ENCODE peak calls at places on chromosome 22, in four cellular contexts. U, D, F and J are unnamed samples.
A peak's percentile ranks its signal among the peaks of the same experiment; 100 is the strongest.

GRCh38 chr22:25475554-25476022 is 88.9 kb upstream of the GRK3 start:
- DNase-seq in F (no peak), U (no peak), D (no peak), J (peak; percentile 6)

GRCh38 chr22:26097840-26098239 is 71.4 kb upstream of the SEZ6L start:
- DNase-seq in U (no peak), D (no peak), F (no peak), J (no peak)

GRCh38 chr22:35409783-35410662 is 10.1 kb downstream of the MCM5 start:
- DNase-seq in U (no peak), F (no peak), D (no peak), J (no peak)

GRCh38 chr22:37060801-37061610 is 9.5 kb downstream of the KCTD17 start:
- DNase-seq in F (no peak), U (no peak), D (no peak), J (no peak)

GRCh38 chr22:36641902-36642640 is 61.5 kb downstream of the CACNG2 start:
- DNase-seq in U (no peak), D (no peak), F (no peak), J (peak; percentile 20)

GRCh38 chr22:25192406-25192805 is 7.3 kb upstream of the CRYBB3 start:
- DNase-seq in D (no peak), U (no peak), F (no peak), J (no peak)

GRCh38 chr22:29524440-29525191 is 28.9 kb downstream of the THOC5 start:
- DNase-seq in F (peak; percentile 61), U (no peak), D (peak; percentile 46), J (peak; percentile 26)

GRCh38 chr22:22710719-22711531 is 66.5 kb downstream of the GGTLC2 start:
- DNase-seq in D (peak; percentile 15), U (peak; percentile 100), F (peak; percentile 83), J (peak; percentile 37)

GRCh38 chr22:50728523-50728931 is 9.5 kb upstream of the ACR start:
- DNase-seq in F (peak; percentile 6), U (no peak), D (no peak), J (no peak)

GRCh38 chr22:50576070-50576469 is 2.2 kb downstream of the CPT1B start:
- DNase-seq in F (peak; percentile 41), D (peak; percentile 81), U (peak; percentile 34), J (peak; percentile 69)

GRCh38 chr22:35301370-35301874 is 1.7 kb downstream of the TOM1 start:
- DNase-seq in F (no peak), D (peak; percentile 93), U (peak; percentile 20), J (peak; percentile 85)

DNA sequence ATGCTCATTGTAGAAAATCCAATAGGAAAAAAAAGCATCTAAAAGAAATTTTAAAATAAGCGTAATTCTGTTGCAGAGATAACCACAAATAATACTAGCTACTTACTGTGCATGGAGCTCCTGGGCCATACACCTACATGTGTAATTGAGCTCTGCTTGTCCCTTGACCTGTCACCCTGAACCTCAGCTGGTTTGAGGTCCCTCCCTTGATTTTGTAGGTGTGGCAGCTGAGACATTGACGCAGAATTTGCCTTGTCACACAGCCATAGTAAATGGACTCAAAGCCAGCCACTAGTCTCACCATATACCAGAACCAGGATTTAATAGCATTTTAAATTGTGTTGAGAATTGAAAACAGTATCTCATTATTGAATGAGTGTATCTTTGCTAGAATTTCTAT is 135.2 kb downstream of the MORC2 start:
- DNase-seq in F (no peak), D (no peak), U (no peak), J (no peak)
- TF ChIP-seq NR3C1 in F (no peak), D (no peak), U (no peak), J (no peak)

GRCh38 chr22:46364341-46365165 is 29.0 kb downstream of the TRMU start:
- DNase-seq in U (no peak), F (no peak), D (no peak), J (no peak)
- TF ChIP-seq NR3C1 in U (no peak), F (no peak), D (no peak), J (no peak)

DNA sequence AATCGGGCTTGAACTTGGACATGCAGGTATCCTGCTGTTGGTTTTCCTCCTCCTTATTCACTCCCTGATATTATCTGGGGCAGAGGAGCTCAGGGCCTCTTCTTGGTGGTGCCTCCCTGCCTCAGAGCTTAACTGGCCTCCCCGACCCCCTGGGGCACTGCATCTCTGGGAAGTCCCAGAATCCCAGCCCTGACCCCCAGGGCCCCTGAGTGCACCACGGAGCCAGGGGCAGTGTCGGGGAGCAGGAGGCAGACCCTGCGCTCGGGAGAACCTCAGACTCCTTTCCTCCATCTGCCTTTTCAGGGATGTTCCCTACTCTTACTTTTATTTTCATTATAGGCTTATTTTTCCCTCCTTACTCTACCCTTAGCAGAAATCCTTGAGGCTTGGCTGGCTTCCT is 537.0 kb downstream of the BRD1 start:
- DNase-seq in D (no peak), F (no peak), U (no peak), J (no peak)
- TF ChIP-seq NR3C1 in D (no peak), F (no peak), U (no peak), J (no peak)

GRCh38 chr22:19035474-19036228 is 86.6 kb downstream of the DGCR2 start:
- DNase-seq in D (no peak), F (peak; percentile 72), U (peak; percentile 70), J (peak; percentile 10)
- TF ChIP-seq NR3C1 in D (no peak), F (no peak), U (no peak), J (no peak)

DNA sequence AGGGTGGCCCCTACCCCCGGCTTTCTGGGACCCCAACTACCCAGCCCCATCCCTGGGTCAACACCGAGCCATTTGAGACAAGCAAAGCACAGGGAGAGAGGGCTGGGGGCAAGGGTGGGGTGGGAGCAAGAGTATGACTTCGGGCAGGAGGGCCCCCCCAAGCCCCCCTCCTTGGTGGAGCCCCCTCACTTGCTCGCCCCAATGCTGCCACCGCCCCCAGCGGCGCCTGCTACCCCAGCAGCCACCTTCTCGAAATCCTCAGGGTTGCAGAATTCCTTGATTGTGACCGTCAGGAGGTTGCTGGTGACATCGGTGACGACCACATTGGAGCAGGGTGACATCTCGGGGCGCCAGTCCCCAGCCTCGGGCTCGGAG is 6.0 kb downstream of the CBX6 start:
- DNase-seq in F (no peak), U (no peak), D (no peak), J (no peak)
- TF ChIP-seq NR3C1 in F (no peak), U (no peak), D (no peak), J (no peak)

DNA sequence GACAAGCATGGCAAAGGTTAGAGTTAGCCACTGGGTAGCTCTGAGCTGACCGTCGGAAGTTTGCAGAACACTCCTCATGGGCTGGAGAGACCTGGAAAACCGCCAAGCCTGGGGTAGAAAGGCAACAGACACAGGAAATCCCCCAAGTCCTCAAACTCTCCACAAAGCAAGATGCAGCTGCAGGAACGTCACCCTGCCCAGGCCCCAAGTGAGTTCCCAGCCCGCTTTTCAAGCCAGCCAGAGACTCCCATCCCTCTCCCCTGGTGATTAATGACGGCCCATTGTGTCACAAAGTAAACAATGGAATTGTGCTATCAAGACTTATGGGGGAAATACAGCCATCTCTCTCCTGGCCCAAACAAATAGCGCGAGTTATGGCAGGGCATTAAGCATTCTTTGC is 633.0 kb downstream of the TBC1D22A start:
- DNase-seq in U (no peak), F (no peak), D (no peak), J (peak; percentile 16)
- TF ChIP-seq NR3C1 in U (no peak), F (no peak), D (no peak), J (no peak)

GRCh38 chr22:21681566-21682370 is 16.0 kb downstream of the PPIL2 start:
- DNase-seq in U (peak; percentile 59), F (no peak), D (no peak), J (no peak)
- TF ChIP-seq NR3C1 in U (no peak), F (no peak), D (no peak), J (no peak)

DNA sequence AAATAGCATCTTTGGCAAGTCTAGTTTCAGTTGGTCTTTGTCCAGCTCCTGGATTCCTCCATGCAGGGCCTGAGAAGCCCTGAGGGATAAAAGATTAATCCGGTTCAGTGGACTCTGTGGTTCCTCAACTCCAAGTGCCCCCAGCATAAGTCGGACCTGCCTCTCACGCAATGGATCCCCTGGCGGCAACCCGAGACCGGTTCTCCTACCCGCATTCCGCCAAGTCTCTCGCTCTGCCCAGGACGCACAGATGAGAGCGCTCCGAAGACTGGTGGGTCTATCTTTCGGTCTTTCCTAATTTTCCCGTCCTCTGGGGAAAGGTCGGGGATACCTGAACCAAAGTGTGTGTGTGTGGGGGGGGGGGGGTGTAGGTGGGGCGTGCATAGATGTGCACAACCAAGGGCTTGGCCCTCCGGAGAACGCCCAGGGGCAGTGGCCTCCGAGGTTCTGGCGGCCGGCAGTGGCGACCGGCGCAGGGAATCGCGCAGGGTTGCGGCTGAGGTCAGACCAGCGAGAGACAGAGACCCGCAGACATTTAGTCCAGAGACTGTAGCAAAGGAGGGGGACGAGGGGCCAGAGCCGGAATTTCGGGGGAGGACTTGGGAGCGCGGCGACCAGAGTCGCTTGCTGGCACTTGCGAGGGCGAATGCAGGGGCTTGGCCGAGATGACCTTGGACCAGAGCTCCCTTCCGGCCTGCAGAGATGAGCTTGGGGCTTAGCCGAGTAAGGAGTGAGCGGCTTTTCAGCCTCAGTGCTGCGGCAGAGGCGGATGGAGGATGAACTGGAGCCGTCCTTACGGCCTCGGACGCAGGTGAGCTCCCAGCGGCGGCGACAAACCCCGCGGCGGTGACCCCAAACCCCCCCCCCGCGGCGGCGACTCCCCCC is 712 bp upstream of the SLC2A11 start:
- DNase-seq in U (no peak), D (peak; percentile 54), F (peak; percentile 71), J (peak; percentile 28)
- TF ChIP-seq NR3C1 in U (no peak), D (no peak), F (peak; percentile 78), J (no peak)